ENCODE peak calls at places on chromosomes 1 and 21, in four cellular contexts. X is NCI-H1417, P is A549, M is left colon. L is an unnamed sample.

GRCh38 chr1:19412654-19413053 is 72.7 kb downstream of the CAPZB start:
- DNase-seq in P (no peak), X (peak), M (no peak), L (no peak)

GRCh38 chr1:54220004-54220811 is 20.2 kb downstream of the MRPL37 start:
- DNase-seq in P (no peak), M (no peak), X (no peak), L (no peak)

GRCh38 chr1:206674745-206675175 is 9.9 kb upstream of the MAPKAPK2 start:
- DNase-seq in P (peak), X (no peak), M (peak), L (no peak)

GRCh38 chr1:1066403-1067283 is 7.5 kb downstream of the RNF223 start:
- DNase-seq in X (no peak), M (no peak), P (no peak), L (no peak)

GRCh38 chr1:218347316-218347712 is 2.2 kb downstream of the TGFB2 start:
- DNase-seq in M (peak), X (no peak), P (no peak), L (no peak)

GRCh38 chr1:181179980-181180964 is 91.8 kb downstream of the IER5 start:
- DNase-seq in P (no peak), X (peak), M (peak), L (peak)

GRCh38 chr1:222042120-222042519 is 300.2 kb upstream of the DUSP10 start:
- DNase-seq in P (no peak), X (no peak), M (no peak), L (no peak)

GRCh38 chr1:27035344-27035743 is 22.7 kb upstream of the TENT5B start:
- DNase-seq in M (no peak), P (no peak), X (no peak), L (no peak)

GRCh38 chr1:200811704-200812103 is 61.1 kb upstream of the GPR25 start:
- DNase-seq in P (no peak), M (no peak), X (no peak), L (no peak)

GRCh38 chr1:97936976-97937375 is 16.1 kb upstream of the DPYD start:
- DNase-seq in P (no peak), X (no peak), M (no peak), L (no peak)

GRCh38 chr1:158118713-158119402 is 61.8 kb upstream of the CD1D start:
- DNase-seq in M (no peak), X (no peak), P (no peak), L (no peak)

GRCh38 chr21:17775431-17776126 is 43.6 kb downstream of the C21orf91 start:
- DNase-seq in P (no peak), M (peak), X (no peak), L (no peak)